ENCODE peak calls at places on chromosomes 6 and 20, in nine cellular contexts. One of them, this sample, is unnamed.

GRCh38 chr20:43459022-43459942 is 1.6 kb downstream of the SRSF6 start:
- DNase-seq in hypothalamus: no peak
- DNase-seq in body of pancreas: no peak
- DNase-seq in progenitor cell of endocrine pancreas: no peak
- DNase-seq in choroid plexus epithelial cell: peak
- DNase-seq in HL-60: no peak
- DNase-seq in HTR-8/SVneo: no peak
- DNase-seq in ascending aorta: peak
- DNase-seq in T-helper 2 cell: no peak
- DNase-seq in this sample: no peak

GRCh38 chr6:89021629-89022028 is 58.2 kb upstream of the RNGTT start:
- DNase-seq in hypothalamus: no peak
- DNase-seq in body of pancreas: no peak
- DNase-seq in progenitor cell of endocrine pancreas: no peak
- DNase-seq in choroid plexus epithelial cell: no peak
- DNase-seq in HL-60: no peak
- DNase-seq in HTR-8/SVneo: no peak
- DNase-seq in ascending aorta: peak
- DNase-seq in T-helper 2 cell: no peak
- DNase-seq in this sample: no peak

GRCh38 chr20:36550797-36551299 is 9.5 kb downstream of the MYL9 start:
- DNase-seq in hypothalamus: no peak
- DNase-seq in body of pancreas: no peak
- DNase-seq in progenitor cell of endocrine pancreas: no peak
- DNase-seq in choroid plexus epithelial cell: peak
- DNase-seq in HL-60: no peak
- DNase-seq in HTR-8/SVneo: no peak
- DNase-seq in ascending aorta: no peak
- DNase-seq in T-helper 2 cell: no peak
- DNase-seq in this sample: no peak

GRCh38 chr20:10249048-10249770 is 30.6 kb downstream of the SNAP25 start:
- DNase-seq in hypothalamus: no peak
- DNase-seq in body of pancreas: peak
- DNase-seq in progenitor cell of endocrine pancreas: no peak
- DNase-seq in choroid plexus epithelial cell: peak
- DNase-seq in HL-60: no peak
- DNase-seq in HTR-8/SVneo: no peak
- DNase-seq in ascending aorta: no peak
- DNase-seq in T-helper 2 cell: no peak
- DNase-seq in this sample: no peak

GRCh38 chr6:38371312-38371672 is 268.4 kb downstream of the BTBD9 start:
- DNase-seq in hypothalamus: no peak
- DNase-seq in body of pancreas: no peak
- DNase-seq in progenitor cell of endocrine pancreas: no peak
- DNase-seq in choroid plexus epithelial cell: no peak
- DNase-seq in HL-60: no peak
- DNase-seq in HTR-8/SVneo: no peak
- DNase-seq in ascending aorta: no peak
- DNase-seq in T-helper 2 cell: no peak
- DNase-seq in this sample: no peak

GRCh38 chr6:157615411-157615763 is 207.7 kb upstream of the SNX9 start:
- DNase-seq in hypothalamus: no peak
- DNase-seq in body of pancreas: no peak
- DNase-seq in progenitor cell of endocrine pancreas: no peak
- DNase-seq in choroid plexus epithelial cell: no peak
- DNase-seq in HL-60: no peak
- DNase-seq in HTR-8/SVneo: no peak
- DNase-seq in ascending aorta: no peak
- DNase-seq in T-helper 2 cell: no peak
- DNase-seq in this sample: no peak

GRCh38 chr20:36063916-36064660 is 90.5 kb upstream of the EPB41L1 start:
- DNase-seq in hypothalamus: no peak
- DNase-seq in body of pancreas: no peak
- DNase-seq in progenitor cell of endocrine pancreas: no peak
- DNase-seq in choroid plexus epithelial cell: no peak
- DNase-seq in HL-60: no peak
- DNase-seq in HTR-8/SVneo: no peak
- DNase-seq in ascending aorta: no peak
- DNase-seq in T-helper 2 cell: no peak
- DNase-seq in this sample: no peak

GRCh38 chr20:36777152-36777551 is 3.6 kb upstream of the DSN1 start:
- DNase-seq in hypothalamus: no peak
- DNase-seq in body of pancreas: no peak
- DNase-seq in progenitor cell of endocrine pancreas: no peak
- DNase-seq in choroid plexus epithelial cell: no peak
- DNase-seq in HL-60: no peak
- DNase-seq in HTR-8/SVneo: no peak
- DNase-seq in ascending aorta: no peak
- DNase-seq in T-helper 2 cell: no peak
- DNase-seq in this sample: no peak

GRCh38 chr20:53735536-53736050 is 142.0 kb upstream of the ZNF217 start:
- DNase-seq in hypothalamus: no peak
- DNase-seq in body of pancreas: no peak
- DNase-seq in progenitor cell of endocrine pancreas: no peak
- DNase-seq in choroid plexus epithelial cell: peak
- DNase-seq in HL-60: no peak
- DNase-seq in HTR-8/SVneo: peak
- DNase-seq in ascending aorta: no peak
- DNase-seq in T-helper 2 cell: no peak
- DNase-seq in this sample: no peak

GRCh38 chr20:36467076-36467999 is 74.0 kb upstream of the MYL9 start:
- DNase-seq in hypothalamus: no peak
- DNase-seq in body of pancreas: peak
- DNase-seq in progenitor cell of endocrine pancreas: no peak
- DNase-seq in choroid plexus epithelial cell: peak
- DNase-seq in HL-60: no peak
- DNase-seq in HTR-8/SVneo: no peak
- DNase-seq in ascending aorta: peak
- DNase-seq in T-helper 2 cell: peak
- DNase-seq in this sample: no peak

GRCh38 chr6:168778201-168778600 is 337.2 kb downstream of the SMOC2 start:
- DNase-seq in hypothalamus: no peak
- DNase-seq in body of pancreas: peak
- DNase-seq in progenitor cell of endocrine pancreas: no peak
- DNase-seq in choroid plexus epithelial cell: no peak
- DNase-seq in HL-60: no peak
- DNase-seq in HTR-8/SVneo: no peak
- DNase-seq in ascending aorta: peak
- DNase-seq in T-helper 2 cell: no peak
- DNase-seq in this sample: no peak

GRCh38 chr6:16670183-16670582 is 91.1 kb downstream of the ATXN1 start:
- DNase-seq in hypothalamus: no peak
- DNase-seq in body of pancreas: no peak
- DNase-seq in progenitor cell of endocrine pancreas: no peak
- DNase-seq in choroid plexus epithelial cell: no peak
- DNase-seq in HL-60: no peak
- DNase-seq in HTR-8/SVneo: no peak
- DNase-seq in ascending aorta: no peak
- DNase-seq in T-helper 2 cell: no peak
- DNase-seq in this sample: no peak

GRCh38 chr20:45742596-45742995 is 20.4 kb downstream of the SPINT4 start:
- DNase-seq in hypothalamus: no peak
- DNase-seq in body of pancreas: no peak
- DNase-seq in progenitor cell of endocrine pancreas: no peak
- DNase-seq in choroid plexus epithelial cell: no peak
- DNase-seq in HL-60: no peak
- DNase-seq in HTR-8/SVneo: no peak
- DNase-seq in ascending aorta: no peak
- DNase-seq in T-helper 2 cell: no peak
- DNase-seq in this sample: no peak

GRCh38 chr6:154432533-154433476 is 76.2 kb upstream of the IPCEF1 start:
- DNase-seq in hypothalamus: no peak
- DNase-seq in body of pancreas: no peak
- DNase-seq in progenitor cell of endocrine pancreas: no peak
- DNase-seq in choroid plexus epithelial cell: peak
- DNase-seq in HL-60: peak
- DNase-seq in HTR-8/SVneo: no peak
- DNase-seq in ascending aorta: no peak
- DNase-seq in T-helper 2 cell: no peak
- DNase-seq in this sample: no peak

GRCh38 chr20:54221996-54222890 is 14.4 kb downstream of the PFDN4 start:
- DNase-seq in hypothalamus: no peak
- DNase-seq in body of pancreas: no peak
- DNase-seq in progenitor cell of endocrine pancreas: no peak
- DNase-seq in choroid plexus epithelial cell: no peak
- DNase-seq in HL-60: no peak
- DNase-seq in HTR-8/SVneo: no peak
- DNase-seq in ascending aorta: no peak
- DNase-seq in T-helper 2 cell: no peak
- DNase-seq in this sample: no peak

GRCh38 chr6:26172496-26172958 is 85.3 kb downstream of the HFE start:
- DNase-seq in hypothalamus: no peak
- DNase-seq in body of pancreas: no peak
- DNase-seq in progenitor cell of endocrine pancreas: no peak
- DNase-seq in choroid plexus epithelial cell: peak
- DNase-seq in HL-60: peak
- DNase-seq in HTR-8/SVneo: no peak
- DNase-seq in ascending aorta: no peak
- DNase-seq in T-helper 2 cell: peak
- DNase-seq in this sample: no peak

GRCh38 chr6:42088101-42088591 is 37.8 kb downstream of the TAF8 start:
- DNase-seq in hypothalamus: no peak
- DNase-seq in body of pancreas: no peak
- DNase-seq in progenitor cell of endocrine pancreas: no peak
- DNase-seq in choroid plexus epithelial cell: peak
- DNase-seq in HL-60: no peak
- DNase-seq in HTR-8/SVneo: peak
- DNase-seq in ascending aorta: no peak
- DNase-seq in T-helper 2 cell: no peak
- DNase-seq in this sample: no peak

GRCh38 chr20:5658897-5659296 is 91.3 kb upstream of the SHLD1 start:
- DNase-seq in hypothalamus: no peak
- DNase-seq in body of pancreas: peak
- DNase-seq in progenitor cell of endocrine pancreas: no peak
- DNase-seq in choroid plexus epithelial cell: peak
- DNase-seq in HL-60: peak
- DNase-seq in HTR-8/SVneo: no peak
- DNase-seq in ascending aorta: peak
- DNase-seq in T-helper 2 cell: no peak
- DNase-seq in this sample: no peak

GRCh38 chr6:41367700-41368099 is 32.3 kb downstream of the NCR2 start:
- DNase-seq in hypothalamus: peak
- DNase-seq in body of pancreas: peak
- DNase-seq in progenitor cell of endocrine pancreas: peak
- DNase-seq in choroid plexus epithelial cell: peak
- DNase-seq in HL-60: no peak
- DNase-seq in HTR-8/SVneo: peak
- DNase-seq in ascending aorta: no peak
- DNase-seq in T-helper 2 cell: no peak
- DNase-seq in this sample: no peak

GRCh38 chr6:142758257-142759025 is 186.5 kb downstream of the HIVEP2 start:
- DNase-seq in hypothalamus: no peak
- DNase-seq in body of pancreas: no peak
- DNase-seq in progenitor cell of endocrine pancreas: no peak
- DNase-seq in choroid plexus epithelial cell: no peak
- DNase-seq in HL-60: no peak
- DNase-seq in HTR-8/SVneo: no peak
- DNase-seq in ascending aorta: no peak
- DNase-seq in T-helper 2 cell: no peak
- DNase-seq in this sample: no peak

GRCh38 chr20:24503352-24503931 is 34.0 kb downstream of the SYNDIG1 start:
- DNase-seq in hypothalamus: no peak
- DNase-seq in body of pancreas: no peak
- DNase-seq in progenitor cell of endocrine pancreas: no peak
- DNase-seq in choroid plexus epithelial cell: peak
- DNase-seq in HL-60: no peak
- DNase-seq in HTR-8/SVneo: no peak
- DNase-seq in ascending aorta: no peak
- DNase-seq in T-helper 2 cell: no peak
- DNase-seq in this sample: no peak

GRCh38 chr20:63697868-63698545 is 1.6 kb downstream of the TNFRSF6B start:
- DNase-seq in hypothalamus: no peak
- DNase-seq in body of pancreas: no peak
- DNase-seq in progenitor cell of endocrine pancreas: no peak
- DNase-seq in choroid plexus epithelial cell: no peak
- DNase-seq in HL-60: no peak
- DNase-seq in HTR-8/SVneo: no peak
- DNase-seq in ascending aorta: peak
- DNase-seq in T-helper 2 cell: no peak
- DNase-seq in this sample: no peak

GRCh38 chr6:101588343-101588742 is 194.8 kb downstream of the GRIK2 start:
- DNase-seq in hypothalamus: no peak
- DNase-seq in body of pancreas: no peak
- DNase-seq in progenitor cell of endocrine pancreas: no peak
- DNase-seq in choroid plexus epithelial cell: no peak
- DNase-seq in HL-60: no peak
- DNase-seq in HTR-8/SVneo: no peak
- DNase-seq in ascending aorta: no peak
- DNase-seq in T-helper 2 cell: no peak
- DNase-seq in this sample: no peak

GRCh38 chr6:163922562-163922961 is 508.0 kb downstream of the QKI start:
- DNase-seq in hypothalamus: no peak
- DNase-seq in body of pancreas: no peak
- DNase-seq in progenitor cell of endocrine pancreas: no peak
- DNase-seq in choroid plexus epithelial cell: no peak
- DNase-seq in HL-60: no peak
- DNase-seq in HTR-8/SVneo: no peak
- DNase-seq in ascending aorta: no peak
- DNase-seq in T-helper 2 cell: no peak
- DNase-seq in this sample: no peak

GRCh38 chr6:35299674-35300073 is 2.1 kb downstream of the DEF6 start:
- DNase-seq in hypothalamus: no peak
- DNase-seq in body of pancreas: no peak
- DNase-seq in progenitor cell of endocrine pancreas: no peak
- DNase-seq in choroid plexus epithelial cell: no peak
- DNase-seq in HL-60: peak
- DNase-seq in HTR-8/SVneo: no peak
- DNase-seq in ascending aorta: no peak
- DNase-seq in T-helper 2 cell: no peak
- DNase-seq in this sample: no peak

GRCh38 chr20:53984781-53985518 is 85.4 kb downstream of the BCAS1 start:
- DNase-seq in hypothalamus: no peak
- DNase-seq in body of pancreas: no peak
- DNase-seq in progenitor cell of endocrine pancreas: no peak
- DNase-seq in choroid plexus epithelial cell: no peak
- DNase-seq in HL-60: no peak
- DNase-seq in HTR-8/SVneo: no peak
- DNase-seq in ascending aorta: no peak
- DNase-seq in T-helper 2 cell: no peak
- DNase-seq in this sample: no peak

GRCh38 chr6:73443555-73443954 is 8.5 kb downstream of the CGAS start:
- DNase-seq in hypothalamus: no peak
- DNase-seq in body of pancreas: no peak
- DNase-seq in progenitor cell of endocrine pancreas: no peak
- DNase-seq in choroid plexus epithelial cell: no peak
- DNase-seq in HL-60: no peak
- DNase-seq in HTR-8/SVneo: no peak
- DNase-seq in ascending aorta: no peak
- DNase-seq in T-helper 2 cell: no peak
- DNase-seq in this sample: no peak

GRCh38 chr6:81381382-81381916 is 371.0 kb downstream of the TENT5A start:
- DNase-seq in hypothalamus: no peak
- DNase-seq in body of pancreas: no peak
- DNase-seq in progenitor cell of endocrine pancreas: no peak
- DNase-seq in choroid plexus epithelial cell: no peak
- DNase-seq in HL-60: no peak
- DNase-seq in HTR-8/SVneo: no peak
- DNase-seq in ascending aorta: no peak
- DNase-seq in T-helper 2 cell: no peak
- DNase-seq in this sample: no peak

GRCh38 chr6:52576392-52577021 is 353 bp downstream of the TRAM2 start:
- DNase-seq in hypothalamus: no peak
- DNase-seq in body of pancreas: no peak
- DNase-seq in progenitor cell of endocrine pancreas: peak
- DNase-seq in choroid plexus epithelial cell: peak
- DNase-seq in HL-60: peak
- DNase-seq in HTR-8/SVneo: peak
- DNase-seq in ascending aorta: peak
- DNase-seq in T-helper 2 cell: no peak
- DNase-seq in this sample: no peak

GRCh38 chr20:10848810-10849370 is 175.1 kb upstream of the JAG1 start:
- DNase-seq in hypothalamus: no peak
- DNase-seq in body of pancreas: no peak
- DNase-seq in progenitor cell of endocrine pancreas: no peak
- DNase-seq in choroid plexus epithelial cell: peak
- DNase-seq in HL-60: no peak
- DNase-seq in HTR-8/SVneo: peak
- DNase-seq in ascending aorta: no peak
- DNase-seq in T-helper 2 cell: no peak
- DNase-seq in this sample: no peak

GRCh38 chr20:219290-220115 is 7.6 kb upstream of the DEFB129 start:
- DNase-seq in hypothalamus: no peak
- DNase-seq in body of pancreas: no peak
- DNase-seq in progenitor cell of endocrine pancreas: no peak
- DNase-seq in choroid plexus epithelial cell: peak
- DNase-seq in HL-60: no peak
- DNase-seq in HTR-8/SVneo: peak
- DNase-seq in ascending aorta: no peak
- DNase-seq in T-helper 2 cell: no peak
- DNase-seq in this sample: no peak

This sample was measured in GOT3.